ENCODE peak calls at places on chromosomes 16 and 17, in eight cellular contexts. T, E, B, A, P, I, H and Q are unnamed samples.

GRCh38 chr17:73250851-73251640 is 10.6 kb downstream of the CPSF4L start:
- DNase-seq in T (no peak), E (no peak), I (no peak), A (no peak), B (no peak), P (no peak), H (no peak), Q (no peak)

GRCh38 chr16:63695347-63695746 is 1426.5 kb downstream of the CDH11 start:
- DNase-seq in E (no peak), I (no peak), H (no peak), T (no peak), A (no peak), B (no peak), P (no peak), Q (no peak)

GRCh38 chr16:71738820-71739219 is 14.3 kb upstream of the PHLPP2 start:
- DNase-seq in H (no peak), A (no peak), B (no peak), P (no peak), T (no peak), I (no peak), E (no peak), Q (no peak)

GRCh38 chr16:27228621-27229501 is 25.5 kb downstream of the KDM8 start:
- DNase-seq in A (no peak), H (no peak), E (no peak), I (peak; percentile 98), T (no peak), B (no peak), P (no peak), Q (no peak)

GRCh38 chr16:81487301-81487720 is 42.7 kb downstream of the CMIP start:
- DNase-seq in I (peak; percentile 10), P (no peak), H (peak; percentile 52), B (no peak), A (no peak), E (no peak), T (no peak), Q (no peak)

GRCh38 chr16:57619606-57620315 is 8.7 kb upstream of the ADGRG1 start:
- DNase-seq in I (no peak), T (no peak), A (no peak), B (no peak), H (no peak), P (no peak), E (peak; percentile 92), Q (no peak)

GRCh38 chr16:77840093-77840492 is 51.7 kb downstream of the VAT1L start:
- DNase-seq in H (no peak), A (no peak), P (no peak), B (no peak), I (no peak), E (no peak), T (no peak), Q (no peak)

GRCh38 chr17:72666519-72666874 is 426.0 kb downstream of the SLC39A11 start:
- DNase-seq in A (no peak), T (no peak), I (no peak), H (no peak), B (no peak), E (no peak), P (no peak), Q (no peak)

GRCh38 chr16:17159616-17160015 is 311.1 kb downstream of the XYLT1 start:
- DNase-seq in T (no peak), E (no peak), H (no peak), B (no peak), P (no peak), A (no peak), I (no peak), Q (no peak)

GRCh38 chr17:3039748-3040147 is 23.7 kb downstream of the OR1D5 start:
- DNase-seq in P (peak; percentile 20), I (no peak), B (peak; percentile 23), A (peak; percentile 1), H (no peak), E (no peak), T (no peak), Q (no peak)

GRCh38 chr17:80512233-80512632 is 32.4 kb upstream of the RPTOR start:
- DNase-seq in P (no peak), H (no peak), I (peak; percentile 51), B (no peak), E (no peak), T (no peak), A (no peak), Q (no peak)

GRCh38 chr16:88413231-88413630 is 30.5 kb downstream of the ZNF469 start:
- DNase-seq in I (no peak), B (no peak), T (no peak), E (no peak), H (no peak), P (no peak), A (no peak), Q (no peak)

GRCh38 chr16:15906439-15906838 is 18.0 kb upstream of the CEP20 start:
- DNase-seq in T (no peak), I (no peak), E (no peak), H (no peak), B (no peak), A (no peak), P (no peak), Q (no peak)

GRCh38 chr17:5467416-5467815 is 1.4 kb downstream of the DHX33 start:
- DNase-seq in P (no peak), E (peak; percentile 5), A (no peak), I (no peak), H (no peak), B (no peak), T (no peak), Q (no peak)

GRCh38 chr17:79520134-79520892 is 90.5 kb downstream of the RBFOX3 start:
- DNase-seq in A (no peak), T (no peak), H (no peak), P (no peak), I (no peak), B (no peak), E (no peak), Q (no peak)

GRCh38 chr17:62760059-62760887 is 47.8 kb downstream of the MARCHF10 start:
- DNase-seq in B (no peak), A (no peak), T (no peak), P (no peak), I (no peak), E (no peak), H (no peak), Q (no peak)

GRCh38 chr16:680967-681745 is 946 bp downstream of the STUB1 start:
- DNase-seq in H (peak; percentile 26), E (peak; percentile 69), B (no peak), P (no peak), I (no peak), T (no peak), A (no peak), Q (peak; percentile 38)